ENCODE peak calls at places on chromosomes 5 and 9, in seven cellular contexts. P is cardiac muscle cell, N is hepatocyte, B is right lobe of liver, U is tibial artery, L is sigmoid colon, C is heart left ventricle. H is an unnamed sample. For H3K36me3, the result is how much of the 10 kb centered on the place peaks cover.

GRCh38 chr5:145509336-145510150 is 325.6 kb downstream of the PRELID2 start:
- DNase-seq in L (no peak), B (no peak), U (no peak), N (no peak), C (no peak), P (no peak), H (no peak)

GRCh38 chr5:41510176-41510831 is at the start of gene PLCXD3:
- DNase-seq in U (peak), L (peak), C (peak), P (peak), B (peak), N (peak), H (peak)

GRCh38 chr5:83096660-83097334 is 19.4 kb downstream of the XRCC4 start:
- DNase-seq in B (no peak), L (no peak), N (no peak), C (no peak), P (peak), U (no peak), H (no peak)

GRCh38 chr5:108036484-108036883 is 345.4 kb downstream of the FBXL17 start:
- DNase-seq in B (no peak), P (peak), N (no peak), C (no peak), U (no peak), L (no peak), H (no peak)

GRCh38 chr9:129442791-129443511 is 177.9 kb downstream of the C9orf50 start:
- DNase-seq in C (no peak), B (peak), L (no peak), U (no peak), P (no peak), N (peak), H (peak)

GRCh38 chr9:132008184-132008781 is 71.4 kb downstream of the MED27 start:
- DNase-seq in C (no peak), U (no peak), P (no peak), N (no peak), L (no peak), B (no peak), H (no peak)

GRCh38 chr9:110257097-110257955 is 1.0 kb upstream of the TXN start:
- DNase-seq in L (no peak), P (peak), B (peak), N (peak), U (no peak), C (peak), H (peak)

GRCh38 chr9:126519660-126520425 is 93.9 kb upstream of the LMX1B start:
- DNase-seq in L (peak), N (no peak), B (no peak), P (no peak), U (peak), C (no peak), H (no peak)

GRCh38 chr9:27933210-27934062 is 360.2 kb upstream of the C9orf72 start:
- DNase-seq in N (no peak), P (no peak), L (no peak), B (no peak), U (no peak), C (no peak), H (no peak)

GRCh38 chr9:83934569-83935275 is 13.5 kb upstream of the KIF27 start:
- DNase-seq in L (no peak), C (no peak), N (no peak), U (no peak), P (peak), B (no peak), H (no peak)

GRCh38 chr5:5968981-5969380 is 409.4 kb downstream of the MED10 start:
- DNase-seq in B (no peak), L (no peak), C (no peak), P (no peak), U (no peak), N (no peak), H (no peak)

GRCh38 chr9:109253637-109254284 is 67.1 kb downstream of the EPB41L4B start:
- DNase-seq in P (peak), U (no peak), B (peak), L (no peak), C (no peak), N (peak), H (no peak)

GRCh38 chr5:139414601-139415121 is 10.8 kb upstream of the SPATA24 start:
- DNase-seq in P (no peak), B (no peak), L (no peak), U (no peak), N (no peak), C (no peak), H (no peak)

GRCh38 chr5:179795049-179795862 is 1.5 kb downstream of the LTC4S start:
- DNase-seq in P (no peak), U (peak), N (peak), L (peak), B (peak), C (peak), H (peak)

GRCh38 chr9:86918556-86918955 is 28.8 kb downstream of the GAS1 start:
- DNase-seq in C (no peak), P (no peak), N (no peak), L (no peak), U (no peak), B (no peak), H (no peak)

GRCh38 chr9:78001946-78002731 is 29.5 kb downstream of the GNAQ start:
- DNase-seq in P (peak), U (no peak), N (no peak), B (no peak), C (no peak), L (no peak), H (no peak)

GRCh38 chr5:143652104-143652700 is 159.8 kb upstream of the HMHB1 start:
- DNase-seq in C (no peak), B (no peak), U (no peak), N (no peak), P (peak), L (no peak), H (no peak)

GRCh38 chr9:120876842-120877240 is at the start of gene PHF19:
- DNase-seq in C (peak), B (peak), N (no peak), P (peak), L (no peak), U (peak), H (peak)

GRCh38 chr5:158375531-158375930 is 516.6 kb upstream of the CLINT1 start:
- DNase-seq in L (no peak), C (no peak), B (no peak), P (no peak), U (no peak), N (no peak), H (no peak)

GRCh38 chr9:128819716-128820664 is 1.7 kb downstream of the ENDOG start:
- DNase-seq in L (peak), P (peak), C (peak), U (no peak), B (no peak), N (peak), H (no peak)

GRCh38 chr5:125065736-125066135 is 319.3 kb upstream of the ZNF608 start:
- DNase-seq in P (peak), C (no peak), L (no peak), B (no peak), N (no peak), U (no peak), H (no peak)

GRCh38 chr5:61334224-61335196 is 2.5 kb downstream of the ZSWIM6 start:
- DNase-seq in C (no peak), B (no peak), U (no peak), L (no peak), N (peak), P (peak), H (no peak)

GRCh38 chr5:178573216-178573615 is 17.0 kb downstream of the COL23A1 start:
- DNase-seq in B (no peak), C (no peak), U (no peak), L (no peak), P (no peak), N (no peak), H (no peak)

GRCh38 chr9:21988056-21988990 is 5.9 kb downstream of the CDKN2A start:
- DNase-seq in N (no peak), B (no peak), L (no peak), P (no peak), U (no peak), C (no peak), H (no peak)

GRCh38 chr5:151937851-151938250 is 13.2 kb upstream of the GLRA1 start:
- DNase-seq in C (no peak), L (no peak), U (no peak), N (no peak), P (no peak), B (no peak), H (no peak)

GRCh38 chr9:79644048-79644447 is 72.3 kb downstream of the TLE4 start:
- DNase-seq in B (no peak), P (no peak), C (no peak), L (no peak), N (no peak), U (no peak), H (no peak)

GRCh38 chr9:121498487-121499176 is 1.0 kb downstream of the GGTA1 start:
- DNase-seq in P (peak), L (no peak), N (peak), C (peak), B (peak), U (peak), H (peak)

GRCh38 chr5:343461-344401 is 22.2 kb downstream of the AHRR start:
- DNase-seq in C (peak), N (peak), B (peak), U (no peak), P (peak), L (no peak), H (no peak)

GRCh38 chr5:149024477-149024876 is 38.4 kb downstream of the SH3TC2 start:
- DNase-seq in B (no peak), P (no peak), U (no peak), L (no peak), C (no peak), N (no peak), H (no peak)

GRCh38 chr9:126499911-126500599 is 113.7 kb upstream of the LMX1B start:
- DNase-seq in N (no peak), P (no peak), B (no peak), U (no peak), C (no peak), L (peak), H (no peak)

GRCh38 chr5:176514244-176514918 is 22.8 kb downstream of the RNF44 start:
- DNase-seq in U (no peak), L (no peak), P (no peak), C (no peak), B (no peak), N (no peak), H (no peak)

GRCh38 chr9:97594414-97594921 is 38.7 kb downstream of the TSTD2 start:
- DNase-seq in C (peak), N (no peak), P (no peak), L (peak), U (no peak), B (no peak), H (no peak)

GRCh38 chr5:6849569-6849968 is 136.3 kb downstream of the TENT4A start:
- DNase-seq in L (no peak), U (no peak), B (no peak), N (no peak), C (no peak), P (no peak), H (no peak)

GRCh38 chr5:181053760-181054122 is 13.7 kb downstream of the BTNL9 start:
- DNase-seq in B (no peak), U (no peak), L (no peak), C (no peak), N (no peak), P (no peak), H (peak)

GRCh38 chr5:91382530-91383026 is 539 bp downstream of the ARRDC3 start:
- DNase-seq in P (peak), C (peak), B (peak), N (peak), U (no peak), L (no peak), H (no peak)

GRCh38 chr5:172185096-172185461 is 2.9 kb downstream of the STK10 start:
- DNase-seq in C (no peak), P (no peak), N (no peak), B (no peak), L (no peak), U (no peak), H (no peak)
- H3K4me3 ChIP-seq in C (no peak), P (no peak), N (no peak), B (no peak), L (no peak), U (no peak), H (no peak)

GRCh38 chr5:96871686-96872085 is 4.6 kb upstream of the ERAP2 start:
- DNase-seq in P (no peak), C (no peak), L (no peak), N (no peak), U (no peak), B (no peak), H (no peak)

GRCh38 chr5:96880402-96881164 is 4.3 kb downstream of the ERAP2 start:
- DNase-seq in N (no peak), L (no peak), U (no peak), C (no peak), P (peak), B (no peak), H (no peak)

GRCh38 chr5:96873469-96873868 is 2.8 kb upstream of the ERAP2 start:
- DNase-seq in L (no peak), N (no peak), B (no peak), U (no peak), C (no peak), P (no peak), H (no peak)

GRCh38 chr5:96875805-96876291 is 452 bp upstream of the ERAP2 start:
- DNase-seq in U (no peak), C (no peak), N (no peak), P (no peak), B (no peak), L (no peak), H (peak)

DNA sequence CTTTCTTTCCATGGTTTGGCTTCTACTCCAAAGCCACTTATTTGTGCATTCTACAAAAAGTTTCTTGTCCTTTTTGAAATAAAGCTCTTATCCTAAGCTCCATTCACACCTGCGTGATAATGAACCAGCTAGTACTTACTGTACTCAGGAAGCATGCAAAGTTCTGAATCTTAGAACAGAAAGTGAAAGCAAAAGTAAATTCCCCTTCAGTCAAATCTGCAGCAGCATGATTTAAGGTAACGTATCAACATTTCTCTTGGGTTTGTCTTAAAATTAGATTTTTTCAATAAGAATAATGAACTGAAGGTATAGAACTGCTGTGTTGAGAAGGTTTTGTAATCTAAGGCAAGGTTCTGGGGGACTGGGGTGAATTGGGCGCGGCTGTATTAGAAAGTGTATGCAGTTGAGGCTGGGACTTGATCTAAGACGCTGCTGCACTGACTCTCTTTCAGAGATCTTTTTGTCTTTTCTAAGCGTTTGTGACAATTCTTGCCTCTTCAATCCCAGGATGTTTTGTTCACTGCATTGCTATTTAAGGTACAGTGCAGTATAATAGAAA is at the start of gene ERAP2:
- DNase-seq in P (peak), C (no peak), B (no peak), N (peak), L (no peak), U (no peak), H (no peak)
- H3K36me3 ChIP-seq in P (under half), C (under half), B (under half), N (under half), L (under half), U (under half), H (under half)

GRCh38 chr5:126633552-126633951 is 32.8 kb downstream of the PHAX start:
- DNase-seq in L (no peak), C (no peak), B (no peak), N (no peak), P (no peak), U (no peak), H (no peak)

GRCh38 chr5:126641387-126641786 is 40.6 kb downstream of the PHAX start:
- DNase-seq in U (no peak), C (no peak), N (no peak), P (no peak), L (no peak), B (no peak), H (no peak)

GRCh38 chr5:126640867-126641266 is 40.1 kb downstream of the PHAX start:
- DNase-seq in N (no peak), L (no peak), P (no peak), U (no peak), B (no peak), C (no peak), H (no peak)

GRCh38 chr5:126631920-126632319 is 31.2 kb downstream of the PHAX start:
- DNase-seq in U (no peak), L (no peak), N (no peak), P (no peak), B (no peak), C (no peak), H (no peak)

GRCh38 chr5:126635585-126635984 is 34.8 kb downstream of the PHAX start:
- DNase-seq in N (no peak), B (no peak), P (no peak), L (no peak), U (no peak), C (no peak), H (no peak)
- H3K4me3 ChIP-seq in N (no peak), B (no peak), P (no peak), L (no peak), U (no peak), C (no peak), H (no peak)

GRCh38 chr9:2655411-2655901 is 33.9 kb downstream of the VLDLR start:
- DNase-seq in U (no peak), P (peak), N (no peak), L (no peak), B (no peak), C (no peak), H (no peak)
- H3K36me3 ChIP-seq in U (under half), P (under half), N (under half), L (under half), B (under half), C (half or more), H (under half)

GRCh38 chr9:135480071-135480941 is 724 bp downstream of the PPP1R26 start:
- DNase-seq in B (no peak), C (no peak), L (no peak), U (no peak), P (peak), N (peak), H (peak)

GRCh38 chr9:135482015-135482754 is 2.6 kb downstream of the PPP1R26 start:
- DNase-seq in L (no peak), C (no peak), B (no peak), N (no peak), U (no peak), P (no peak), H (no peak)

GRCh38 chr9:135478858-135479468 is 619 bp upstream of the PPP1R26 start:
- DNase-seq in P (peak), B (peak), U (no peak), N (peak), C (peak), L (peak), H (peak)

GRCh38 chr9:135479469-135480052 is at the start of gene PPP1R26:
- DNase-seq in U (no peak), B (no peak), L (no peak), N (peak), C (peak), P (no peak), H (no peak)

GRCh38 chr9:135480942-135481315 is 1.3 kb downstream of the PPP1R26 start:
- DNase-seq in L (no peak), U (no peak), C (no peak), B (no peak), N (no peak), P (no peak), H (no peak)
- H3K4me3 ChIP-seq in L (peak), U (peak), C (peak), B (peak), N (peak), P (peak), H (peak)

DNA sequence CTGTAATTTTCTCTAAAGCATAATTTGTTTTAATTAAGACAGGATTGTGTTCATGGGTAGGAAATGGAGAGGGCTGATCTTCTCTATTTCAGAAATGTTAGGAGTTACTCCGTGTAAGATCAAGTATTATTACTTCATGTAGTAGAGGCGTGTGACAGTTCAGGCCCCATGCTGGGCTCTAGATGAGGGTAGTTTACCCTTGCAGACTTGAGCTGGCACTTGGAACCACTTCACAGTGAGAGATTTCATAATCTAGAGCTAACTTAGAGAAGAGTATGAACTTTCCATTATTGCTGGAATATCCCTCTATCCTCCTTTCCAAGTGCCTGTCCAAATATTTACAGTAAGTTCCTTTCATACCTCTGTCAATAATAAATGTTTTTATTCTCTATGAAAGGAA is 195.1 kb downstream of the PCSK5 start:
- DNase-seq in B (no peak), C (no peak), N (no peak), L (no peak), U (no peak), P (no peak), H (no peak)
- H3K36me3 ChIP-seq in B (under half), C (under half), N (under half), L (under half), U (under half), P (under half), H (under half)

DNA sequence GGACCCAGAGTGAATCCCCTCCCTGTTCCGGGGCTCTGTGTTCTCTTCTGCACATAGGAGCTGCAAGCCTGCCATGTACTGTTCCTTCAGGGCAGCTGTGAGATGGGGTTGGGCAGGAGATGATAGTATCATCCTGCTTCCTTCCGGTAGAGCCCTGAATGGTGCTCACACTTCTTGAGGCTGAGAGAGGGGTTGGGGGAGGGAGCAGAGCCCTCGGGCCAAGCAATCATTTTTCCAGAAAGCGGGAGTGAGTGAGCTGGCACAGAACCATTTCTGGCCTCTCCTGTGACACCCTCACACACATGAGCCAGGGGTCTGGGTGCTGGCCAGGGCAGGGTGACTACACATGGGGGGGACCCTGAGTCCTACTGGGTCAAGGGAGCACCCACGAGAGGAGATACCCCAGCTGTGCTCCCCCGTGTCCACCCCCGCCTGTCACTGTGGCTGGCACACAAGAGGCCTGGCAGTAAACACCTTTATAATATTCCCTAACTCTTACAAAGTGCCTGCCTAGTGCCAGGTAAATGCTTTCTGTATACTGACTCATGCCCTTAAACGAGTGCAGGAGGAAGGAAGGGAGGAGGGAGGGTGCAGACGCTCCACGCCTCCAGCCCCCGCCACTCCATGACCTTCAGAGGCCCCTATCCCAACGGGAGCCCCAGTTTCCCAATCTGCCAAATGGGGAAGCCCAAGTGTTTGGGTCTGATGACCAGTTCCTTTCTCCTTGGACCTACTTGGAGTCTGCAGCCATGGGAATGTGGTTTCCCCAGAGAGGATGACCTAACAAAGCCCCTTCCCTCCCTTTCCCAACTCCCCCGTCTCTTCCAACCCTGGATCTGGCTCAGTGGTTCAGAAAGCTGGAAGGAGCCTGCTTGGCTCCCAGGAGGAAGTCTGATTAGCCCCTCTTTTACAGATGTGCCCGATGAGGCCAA is 15.5 kb downstream of the AKNA start:
- DNase-seq in N (no peak), B (no peak), L (peak), P (peak), U (no peak), C (no peak), H (no peak)
- H3K4me3 ChIP-seq in N (no peak), B (no peak), L (no peak), P (no peak), U (no peak), C (no peak), H (no peak)

H was measured in Caco-2.